ENCODE peak calls at places on chromosomes 4 and X, in seven cellular contexts. U is HepG2, T is GM12891, N is SK-N-SH, X is K562, M is H1, C is GM12878. I is an unnamed sample.

GRCh38 chr4:134544303-134544761 is 342.7 kb upstream of the PABPC4L start:
- DNase-seq in U (no peak), T (no peak), N (no peak), X (no peak), M (no peak), C (no peak), I (no peak)

GRCh38 chr4:110165382-110166285 is 32.8 kb downstream of the ELOVL6 start:
- DNase-seq in U (no peak), T (no peak), N (peak), X (peak), M (no peak), C (no peak), I (no peak)

GRCh38 chr4:125827338-125828074 is 512.8 kb downstream of the FAT4 start:
- DNase-seq in U (no peak), T (no peak), N (no peak), X (no peak), M (no peak), C (no peak), I (no peak)

GRCh38 chrX:129981207-129981553 is 1.3 kb upstream of the BCORL1 start:
- DNase-seq in U (no peak), T (no peak), N (no peak), X (no peak), M (no peak), C (no peak), I (no peak)

GRCh38 chr4:24488399-24489164 is 95.8 kb downstream of the DHX15 start:
- DNase-seq in U (peak), T (peak), N (peak), X (peak), M (peak), C (peak), I (peak)

GRCh38 chr4:98997176-98997575 is 1.7 kb downstream of the METAP1 start:
- DNase-seq in U (no peak), T (no peak), N (no peak), X (no peak), M (no peak), C (no peak), I (no peak)

GRCh38 chr4:88284378-88285234 is at the start of gene PPM1K:
- DNase-seq in U (peak), T (peak), N (peak), X (peak), M (peak), C (peak), I (peak)

GRCh38 chr4:110586137-110586850 is 36.6 kb downstream of the PITX2 start:
- DNase-seq in U (no peak), T (no peak), N (peak), X (peak), M (no peak), C (no peak), I (no peak)

DNA sequence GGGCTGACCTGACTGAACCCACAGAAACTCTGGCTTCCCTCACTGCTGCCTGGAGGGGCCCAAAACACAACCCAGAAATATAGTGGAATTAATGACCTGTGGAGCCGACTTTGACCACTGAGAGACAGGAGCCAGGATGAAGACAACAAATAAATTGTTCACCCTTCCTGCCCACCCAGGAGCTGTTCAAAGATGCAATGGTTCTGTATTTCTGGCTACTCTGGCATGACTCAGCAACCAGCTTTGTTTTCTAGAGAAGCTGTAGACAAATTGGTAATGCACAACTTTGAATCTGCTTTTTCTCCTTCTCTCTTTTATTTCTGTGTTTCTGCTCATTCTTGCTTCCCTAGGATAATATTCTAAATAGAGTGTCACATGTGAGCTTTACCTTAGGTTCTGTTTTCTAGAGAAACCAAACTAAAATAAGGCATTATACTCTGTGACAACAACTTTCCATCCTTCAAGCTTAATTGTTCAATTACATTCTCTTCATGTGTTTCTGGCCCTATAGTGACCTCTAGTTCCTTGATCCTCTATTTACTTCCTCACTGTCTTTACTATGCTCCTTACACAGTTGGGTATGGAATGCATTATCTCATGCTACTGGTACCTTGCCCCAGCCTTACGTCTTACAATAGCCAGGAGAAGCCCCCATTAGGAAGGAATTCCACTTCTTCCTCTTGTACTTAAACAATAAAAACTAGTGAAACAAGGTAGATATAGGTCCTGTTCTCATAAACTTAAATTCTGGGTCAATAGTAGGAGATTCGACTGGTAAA is 6.5 kb upstream of the PRKG2 start:
- DNase-seq in U (no peak), T (no peak), N (no peak), X (no peak), M (no peak), C (no peak), I (no peak)
- TF ChIP-seq TAF1 in U (no peak), T (no peak), N (no peak), X (no peak), M (no peak), C (no peak), I (no peak)

GRCh38 chr4:169366821-169367220 is 96.1 kb upstream of the SH3RF1 start:
- DNase-seq in U (no peak), T (no peak), N (no peak), X (no peak), M (no peak), C (no peak), I (no peak)

GRCh38 chr4:169359961-169360360 is 89.2 kb upstream of the SH3RF1 start:
- DNase-seq in U (no peak), T (no peak), N (no peak), X (no peak), M (no peak), C (no peak), I (no peak)

GRCh38 chr4:169361741-169362140 is 91.0 kb upstream of the SH3RF1 start:
- DNase-seq in U (no peak), T (no peak), N (no peak), X (no peak), M (no peak), C (no peak), I (no peak)

GRCh38 chr4:169362607-169363006 is 91.9 kb upstream of the SH3RF1 start:
- DNase-seq in U (no peak), T (no peak), N (no peak), X (no peak), M (no peak), C (no peak), I (no peak)
- TF ChIP-seq TAF1 in U (no peak), T (no peak), N (no peak), X (no peak), M (no peak), C (no peak), I (no peak)

GRCh38 chr4:48963042-48963679 is 22.9 kb upstream of the CWH43 start:
- DNase-seq in U (peak), T (no peak), N (peak), X (peak), M (peak), C (peak), I (no peak)
- TF ChIP-seq TAF1 in U (no peak), T (no peak), N (no peak), X (no peak), M (no peak), C (no peak), I (no peak)

DNA sequence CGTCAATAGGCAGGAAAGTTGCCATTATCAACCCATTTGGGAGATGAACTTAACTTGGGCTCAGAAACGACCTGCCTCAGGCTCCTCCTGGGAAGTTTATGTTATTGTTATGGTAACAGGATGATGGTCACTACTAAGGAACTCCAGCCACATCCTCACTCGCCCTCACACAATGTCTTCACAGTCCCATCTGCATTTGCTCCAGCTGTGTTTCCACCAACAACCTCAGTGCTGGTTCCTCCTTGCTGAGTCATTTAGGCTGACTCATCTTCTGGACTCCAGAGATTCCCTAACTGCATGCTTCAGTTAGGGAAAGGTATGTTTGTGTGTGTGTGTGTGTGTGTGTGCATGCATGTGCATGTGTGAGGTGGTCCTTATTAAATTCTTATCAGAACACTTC is 293.4 kb upstream of the BOD1L1 start:
- DNase-seq in U (peak), T (no peak), N (no peak), X (peak), M (no peak), C (no peak), I (no peak)
- TF ChIP-seq TAF1 in U (no peak), T (no peak), N (no peak), X (no peak), M (no peak), C (no peak), I (no peak)

GRCh38 chr4:149784018-149784417 is 31.6 kb downstream of the IQCM start:
- DNase-seq in U (no peak), T (no peak), N (no peak), X (no peak), M (no peak), C (no peak), I (no peak)
- TF ChIP-seq TAF1 in U (no peak), T (no peak), N (no peak), X (no peak), M (no peak), C (no peak), I (no peak)

GRCh38 chr4:85570388-85570787 is 95.4 kb downstream of the ARHGAP24 start:
- DNase-seq in U (no peak), T (no peak), N (no peak), X (no peak), M (no peak), C (no peak), I (no peak)
- TF ChIP-seq TAF1 in U (no peak), T (no peak), N (no peak), X (no peak), M (no peak), C (no peak), I (no peak)

DNA sequence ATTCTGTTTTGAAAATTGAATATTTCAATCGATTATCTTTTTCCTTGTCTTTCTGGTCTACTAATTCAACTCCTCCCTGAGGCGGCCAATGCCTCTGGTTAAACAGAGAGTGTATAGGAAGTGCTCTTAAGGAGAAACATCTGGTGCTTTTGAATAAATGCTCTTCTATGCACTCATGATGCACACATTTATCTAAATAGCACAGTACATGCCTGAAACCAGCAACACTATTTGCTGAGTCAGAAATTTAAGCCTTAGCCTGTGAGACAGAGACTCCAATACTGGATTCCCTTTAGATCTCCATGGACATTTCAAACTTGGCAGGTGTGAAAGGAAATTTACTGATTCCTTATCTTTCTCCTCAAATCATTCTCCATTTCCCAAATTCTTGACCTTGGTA is 118.6 kb downstream of the SLIT2 start:
- DNase-seq in U (no peak), T (no peak), N (no peak), X (no peak), M (no peak), C (no peak), I (no peak)
- TF ChIP-seq TAF1 in U (no peak), T (no peak), N (no peak), X (no peak), M (no peak), C (no peak), I (no peak)

GRCh38 chr4:59222231-59222630 is 1977.9 kb upstream of the ADGRL3 start:
- DNase-seq in U (no peak), T (no peak), N (no peak), X (no peak), M (no peak), C (no peak), I (no peak)

GRCh38 chr4:59217910-59218631 is 1982.1 kb upstream of the ADGRL3 start:
- DNase-seq in U (no peak), T (no peak), N (no peak), X (no peak), M (no peak), C (no peak), I (no peak)

DNA sequence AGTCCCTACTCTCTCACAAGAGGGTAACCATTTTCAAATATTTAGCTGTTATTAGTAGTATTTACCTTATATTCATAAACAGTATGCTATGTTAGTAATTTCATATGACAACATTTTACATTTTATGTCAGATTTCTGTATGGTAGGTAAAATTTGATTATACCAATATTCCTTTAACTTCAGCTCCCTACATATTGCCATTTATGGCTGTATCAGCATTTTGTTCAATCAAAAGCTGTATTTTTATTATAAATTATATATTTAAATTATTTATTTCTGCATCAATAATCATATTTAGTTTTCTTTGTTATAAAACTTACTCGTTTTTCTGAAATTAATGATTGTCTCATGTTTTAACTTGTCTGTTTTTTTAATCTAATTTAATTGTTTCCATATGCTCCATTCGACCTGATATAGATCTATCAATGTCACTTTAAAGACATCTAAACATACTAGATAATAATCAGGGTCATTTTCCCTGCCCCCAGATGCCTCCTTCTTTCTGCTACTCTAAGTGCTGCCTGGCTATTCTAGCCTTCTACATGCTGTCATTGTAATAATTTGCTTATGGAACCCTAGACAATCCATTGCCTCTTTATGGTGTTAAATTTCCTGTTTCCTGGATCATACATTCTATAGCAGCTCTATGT is 1976.7 kb upstream of the ADGRL3 start:
- DNase-seq in U (no peak), T (no peak), N (peak), X (no peak), M (no peak), C (no peak), I (no peak)
- TF ChIP-seq TAF1 in U (no peak), T (no peak), N (no peak), X (no peak), M (no peak), C (no peak), I (no peak)

GRCh38 chrX:117607571-117607970 is 509.0 kb downstream of the KLHL13 start:
- DNase-seq in U (no peak), T (no peak), N (no peak), X (no peak), M (no peak), C (no peak), I (no peak)
- TF ChIP-seq TAF1 in U (no peak), T (no peak), N (no peak), X (no peak), M (no peak), C (no peak), I (no peak)

I was measured in GM12892.